ENCODE peak calls at places on chromosomes 7 and 10, in four cellular contexts. J is GM23248, H is PC-9, Z is cardiac muscle cell. A is an unnamed sample. For H3K4me1, the result is how much of the 10 kb centered on the place peaks cover.

GRCh38 chr7:351256-351655 is 61.3 kb downstream of the FOXL3 start:
- DNase-seq in Z (no peak), H (no peak), J (no peak), A (no peak)

GRCh38 chr7:16616542-16616941 is 29.0 kb downstream of the ANKMY2 start:
- DNase-seq in J (no peak), Z (no peak), H (no peak), A (no peak)

GRCh38 chr7:158460665-158461064 is 127.0 kb downstream of the PTPRN2 start:
- DNase-seq in H (no peak), Z (no peak), J (no peak), A (no peak)

GRCh38 chr10:124387078-124387874 is 31.4 kb downstream of the OAT start:
- DNase-seq in J (no peak), Z (no peak), H (peak), A (no peak)

GRCh38 chr10:30068482-30069223 is 9.3 kb upstream of the JCAD start:
- DNase-seq in Z (no peak), J (peak), H (peak), A (no peak)

GRCh38 chr10:43249962-43250624 is 16.8 kb downstream of the RASGEF1A start:
- DNase-seq in J (no peak), H (peak), Z (no peak), A (peak)

GRCh38 chr10:13865758-13866491 is 279.2 kb downstream of the PRPF18 start:
- DNase-seq in H (peak), Z (no peak), J (peak), A (no peak)

GRCh38 chr10:126013489-126014281 is 117.3 kb downstream of the FANK1 start:
- DNase-seq in Z (peak), J (peak), H (peak), A (no peak)

GRCh38 chr7:156943091-156944041 is 6.1 kb upstream of the NOM1 start:
- DNase-seq in Z (no peak), J (peak), H (peak), A (no peak)

GRCh38 chr10:131961047-131961776 is 20.5 kb downstream of the BNIP3 start:
- DNase-seq in Z (no peak), J (no peak), H (no peak), A (no peak)

GRCh38 chr7:12570148-12570528 is 382 bp upstream of the SCIN start:
- DNase-seq in Z (no peak), J (peak), H (peak), A (no peak)

GRCh38 chr10:30637881-30638467 is 8.4 kb upstream of the LYZL2 start:
- DNase-seq in Z (no peak), J (peak), H (peak), A (peak)

GRCh38 chr7:155191901-155192478 is 105.7 kb upstream of the INSIG1 start:
- DNase-seq in Z (no peak), H (no peak), J (no peak), A (no peak)

GRCh38 chr10:33350041-33350440 is 15.6 kb upstream of the NRP1 start:
- DNase-seq in H (no peak), J (no peak), Z (no peak), A (no peak)

GRCh38 chr10:99676895-99677294 is 17.6 kb downstream of the ENTPD7 start:
- DNase-seq in Z (no peak), H (no peak), J (no peak), A (no peak)

GRCh38 chr10:70540789-70541360 is 61.7 kb downstream of the PRF1 start:
- DNase-seq in Z (no peak), H (no peak), J (no peak), A (no peak)

DNA sequence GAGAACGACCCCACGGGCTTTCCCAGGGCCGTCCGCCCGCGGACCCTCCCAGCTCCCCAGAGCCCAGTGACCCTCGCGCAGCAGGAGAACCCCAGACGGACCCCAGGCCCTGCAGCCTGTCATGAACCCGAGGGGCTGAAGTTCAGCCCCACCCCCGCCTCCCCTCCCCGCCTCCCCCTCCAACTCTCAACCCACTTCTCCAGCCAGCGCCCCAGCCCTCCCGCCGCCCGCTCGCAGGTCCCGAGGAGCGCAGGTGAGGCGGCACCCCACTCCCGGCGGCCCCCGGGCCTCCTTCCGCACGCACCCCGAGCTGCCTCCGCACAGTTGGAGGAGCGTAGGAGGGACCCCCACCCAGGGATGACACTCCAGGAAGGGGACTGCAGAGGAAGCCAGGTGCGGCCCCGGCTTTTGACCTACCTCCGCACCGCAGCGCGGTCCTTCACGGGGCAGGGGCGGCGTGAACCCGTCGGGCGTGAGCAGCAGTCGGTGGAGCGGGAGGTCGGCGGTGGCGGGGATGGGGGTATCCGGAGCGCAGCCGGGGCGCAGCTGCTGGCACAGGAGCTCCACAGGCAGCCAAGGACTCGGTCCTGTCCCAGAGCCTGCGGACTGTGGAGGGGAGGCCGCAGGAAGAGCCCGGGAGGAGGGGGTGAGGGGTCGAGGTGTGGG is at the start of gene TMEM176A:
- DNase-seq in J (no peak), Z (no peak), H (no peak), A (no peak)
- H3K4me3 ChIP-seq in J (no peak), Z (peak), H (no peak), A (peak)

DNA sequence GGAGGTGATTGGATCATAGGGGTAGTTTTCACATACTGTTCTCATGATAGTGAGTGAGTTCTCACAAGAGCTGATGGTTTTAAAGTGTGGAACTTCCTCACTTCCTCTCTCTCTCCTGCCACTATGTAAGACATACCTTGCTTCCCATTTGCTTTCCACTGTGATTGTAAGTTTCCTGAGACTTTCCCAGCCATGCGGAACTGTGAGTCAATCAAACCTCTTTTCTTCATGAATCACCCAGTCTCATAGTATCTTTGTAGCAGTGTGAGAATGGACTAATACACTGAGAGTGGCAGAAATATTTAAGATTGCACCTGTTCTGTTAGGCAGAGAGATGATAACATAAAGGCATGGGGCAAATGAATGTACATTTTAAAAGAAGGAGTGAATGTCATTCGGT is 507.8 kb downstream of the SORCS3 start:
- DNase-seq in H (no peak), J (no peak), Z (no peak), A (no peak)
- H3K27ac ChIP-seq in H (no peak), J (no peak), Z (no peak), A (no peak)

GRCh38 chr10:110868981-110869380 is 2.7 kb upstream of the PDCD4 start:
- DNase-seq in J (no peak), H (no peak), Z (no peak), A (no peak)
- H3K4me1 ChIP-seq in J (under half), H (under half), Z (under half), A (under half)

DNA sequence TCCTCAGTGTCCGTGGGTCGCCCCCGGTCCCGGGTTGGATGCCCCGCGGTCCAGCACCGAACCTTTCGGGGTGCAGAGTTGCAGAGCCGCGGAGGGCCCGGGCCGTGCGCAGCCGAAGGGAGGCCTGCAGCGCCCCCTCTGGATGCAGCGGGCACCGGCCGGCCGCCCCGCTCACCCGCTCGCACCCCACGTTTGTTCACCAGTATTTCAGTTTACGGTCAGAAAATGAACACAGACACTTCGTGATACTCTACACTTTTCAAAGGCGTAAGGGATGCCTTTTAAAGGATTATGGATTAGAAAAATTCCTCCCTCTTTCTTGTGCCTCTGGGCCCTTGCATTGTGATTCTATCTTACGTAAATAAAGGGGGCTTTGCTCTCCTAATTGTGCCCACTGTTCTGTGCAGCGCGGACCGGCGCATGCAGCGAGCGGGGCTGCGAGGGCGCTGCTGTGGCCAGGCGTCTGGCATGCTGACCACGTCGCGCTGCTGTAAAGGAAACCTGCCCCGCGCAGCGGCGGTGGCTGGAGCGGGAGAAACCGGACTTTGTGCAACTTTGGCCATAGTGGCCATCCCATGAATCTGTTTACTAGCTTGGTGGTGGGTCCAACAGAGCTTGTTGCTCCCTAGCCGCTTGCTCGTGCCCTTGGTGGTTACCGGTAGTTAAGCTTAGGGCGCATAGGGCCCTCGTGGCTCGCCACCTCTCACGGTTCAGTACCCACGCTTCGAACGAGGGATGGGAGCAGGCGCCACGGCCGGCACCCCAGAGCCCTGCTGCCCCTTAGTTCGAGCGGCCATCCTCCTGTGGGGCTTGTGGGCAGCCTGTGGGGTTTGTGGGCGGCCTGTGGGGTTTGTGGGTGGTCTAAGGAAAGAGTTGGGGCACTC is 755 bp upstream of the MEST start:
- DNase-seq in H (no peak), Z (peak), J (peak), A (no peak)
- H3K4me3 ChIP-seq in H (no peak), Z (peak), J (peak), A (peak)

A was measured in A673.